ENCODE peak calls at places on chromosomes 2 and 18, in nine cellular contexts. Y is CD8-positive, alpha-beta T cell; L is spleen; H is fibroblast of lung; T is A549; R is IMR-90; S is foreskin keratinocyte; Z is HL-60; M is aorta. N is an unnamed sample.

GRCh38 chr18:48160622-48161021 is 230.2 kb upstream of the SMAD2 start:
- DNase-seq in Y (no peak), L (no peak), H (no peak), T (no peak), R (no peak), S (no peak), Z (no peak), M (peak), N (peak)

GRCh38 chr2:40279479-40279878 is 172.4 kb downstream of the SLC8A1 start:
- DNase-seq in Y (no peak), L (no peak), H (no peak), T (no peak), R (no peak), S (no peak), Z (no peak), M (no peak), N (no peak)

GRCh38 chr18:22550366-22550765 is 132.7 kb upstream of the CTAGE1 start:
- DNase-seq in Y (no peak), L (no peak), H (peak), T (no peak), R (peak), S (peak), Z (no peak), M (no peak), N (no peak)

GRCh38 chr18:37385846-37386435 is 179.7 kb downstream of the CELF4 start:
- DNase-seq in Y (no peak), L (no peak), H (peak), T (peak), R (peak), S (no peak), Z (no peak), M (no peak), N (no peak)

GRCh38 chr2:186347472-186347871 is 138.6 kb upstream of the ZC3H15 start:
- DNase-seq in Y (no peak), L (no peak), H (peak), T (no peak), R (peak), S (peak), Z (no peak), M (no peak), N (no peak)

GRCh38 chr2:61959381-61960293 is 54.2 kb downstream of the COMMD1 start:
- DNase-seq in Y (no peak), L (no peak), H (no peak), T (peak), R (no peak), S (peak), Z (no peak), M (no peak), N (no peak)

GRCh38 chr2:126885701-126886121 is 13.0 kb upstream of the TEX51 start:
- DNase-seq in Y (no peak), L (no peak), H (peak), T (no peak), R (peak), S (no peak), Z (no peak), M (no peak), N (peak)

GRCh38 chr18:53025247-53025646 is 685.2 kb downstream of the DCC start:
- DNase-seq in Y (no peak), L (no peak), H (no peak), T (peak), R (no peak), S (no peak), Z (no peak), M (no peak), N (no peak)

GRCh38 chr2:138766464-138766863 is 13.7 kb downstream of the NXPH2 start:
- DNase-seq in Y (no peak), L (no peak), H (no peak), T (no peak), R (no peak), S (no peak), Z (no peak), M (no peak), N (no peak)

GRCh38 chr2:176281267-176281666 is 12.0 kb downstream of the MTX2 start:
- DNase-seq in Y (no peak), L (no peak), H (peak), T (no peak), R (peak), S (peak), Z (no peak), M (no peak), N (no peak)

GRCh38 chr2:72988726-72989273 is 71.5 kb downstream of the EMX1 start:
- DNase-seq in Y (no peak), L (peak), H (no peak), T (no peak), R (no peak), S (no peak), Z (no peak), M (peak), N (peak)

GRCh38 chr2:75190271-75190990 is 8.9 kb downstream of the TACR1 start:
- DNase-seq in Y (no peak), L (no peak), H (no peak), T (no peak), R (no peak), S (peak), Z (no peak), M (no peak), N (no peak)

GRCh38 chr2:232900811-232901701 is 31.0 kb downstream of the SNORC start:
- DNase-seq in Y (no peak), L (no peak), H (no peak), T (no peak), R (no peak), S (no peak), Z (peak), M (peak), N (no peak)

GRCh38 chr2:98122524-98122923 is 35.6 kb downstream of the VWA3B start:
- DNase-seq in Y (no peak), L (no peak), H (no peak), T (no peak), R (no peak), S (no peak), Z (no peak), M (no peak), N (no peak)

DNA sequence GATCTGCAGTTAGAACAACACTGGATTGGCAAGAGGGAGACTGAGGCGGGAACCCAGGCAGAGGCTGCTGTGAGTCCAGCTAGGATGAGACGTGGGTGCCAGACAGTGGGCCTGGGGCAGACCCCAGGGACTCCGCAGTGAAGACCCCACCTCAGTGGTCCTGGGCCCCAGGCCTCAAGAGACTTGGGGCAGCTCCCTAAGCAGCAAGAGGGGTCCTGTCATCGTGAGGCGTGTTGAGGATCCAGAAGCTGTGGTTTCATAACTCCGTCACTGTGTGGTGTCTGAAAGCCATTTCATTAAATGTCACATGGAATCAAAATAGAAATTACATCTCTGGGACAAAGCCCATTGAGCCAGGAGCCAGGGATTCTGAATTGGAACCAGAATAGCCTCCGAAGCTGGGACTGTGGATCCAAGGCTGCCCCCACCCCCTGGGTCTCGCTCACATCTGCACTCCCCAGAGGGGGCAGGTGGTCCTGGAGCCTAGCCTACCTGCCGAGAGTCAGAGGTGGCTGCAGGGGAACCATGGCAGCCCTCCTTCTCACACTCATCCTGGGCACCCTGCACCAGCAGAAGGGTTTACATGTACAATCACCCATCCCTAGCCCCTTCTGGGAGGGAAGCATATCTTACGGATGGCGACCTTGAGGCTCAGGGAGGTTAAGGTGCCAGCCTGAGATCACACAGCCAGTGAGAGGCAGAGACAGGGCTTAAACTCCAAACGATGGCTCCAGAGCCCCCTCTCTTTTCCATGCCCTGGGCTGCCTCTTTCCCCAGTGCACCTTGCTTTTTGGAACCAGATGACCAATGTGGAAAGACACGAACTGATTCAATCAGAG is 23.2 kb downstream of the RRM2 start:
- DNase-seq in Y (no peak), L (peak), H (no peak), T (no peak), R (no peak), S (no peak), Z (no peak), M (no peak), N (no peak)
- H3K27ac ChIP-seq in Y (no peak), L (no peak), H (no peak), T (no peak), R (no peak), S (no peak), Z (no peak), M (no peak), N (no peak)

GRCh38 chr2:188360485-188361263 is 69.0 kb downstream of the GULP1 start:
- DNase-seq in Y (no peak), L (no peak), H (no peak), T (no peak), R (no peak), S (no peak), Z (no peak), M (no peak), N (no peak)

GRCh38 chr2:188367164-188367563 is 75.5 kb downstream of the GULP1 start:
- DNase-seq in Y (no peak), L (no peak), H (no peak), T (no peak), R (no peak), S (no peak), Z (no peak), M (no peak), N (no peak)

GRCh38 chr2:188365058-188365641 is 73.5 kb downstream of the GULP1 start:
- DNase-seq in Y (no peak), L (no peak), H (no peak), T (no peak), R (no peak), S (no peak), Z (no peak), M (no peak), N (no peak)

GRCh38 chr2:188369365-188369764 is 77.7 kb downstream of the GULP1 start:
- DNase-seq in Y (no peak), L (no peak), H (peak), T (peak), R (peak), S (peak), Z (peak), M (no peak), N (no peak)

GRCh38 chr2:188364033-188364432 is 72.4 kb downstream of the GULP1 start:
- DNase-seq in Y (no peak), L (no peak), H (no peak), T (no peak), R (no peak), S (no peak), Z (no peak), M (no peak), N (no peak)
- H3K27ac ChIP-seq in Y (no peak), L (no peak), H (no peak), T (no peak), R (no peak), S (no peak), Z (no peak), M (no peak), N (no peak)

GRCh38 chr2:223900066-223900465 is 45.1 kb downstream of the WDFY1 start:
- DNase-seq in Y (no peak), L (no peak), H (no peak), T (no peak), R (no peak), S (no peak), Z (no peak), M (no peak), N (no peak)

GRCh38 chr2:223894009-223894408 is 51.1 kb downstream of the WDFY1 start:
- DNase-seq in Y (no peak), L (no peak), H (no peak), T (no peak), R (no peak), S (no peak), Z (no peak), M (no peak), N (no peak)

GRCh38 chr2:223897669-223898314 is 47.3 kb downstream of the WDFY1 start:
- DNase-seq in Y (no peak), L (no peak), H (no peak), T (no peak), R (no peak), S (no peak), Z (no peak), M (no peak), N (no peak)

GRCh38 chr2:223894968-223895367 is 50.2 kb downstream of the WDFY1 start:
- DNase-seq in Y (no peak), L (no peak), H (no peak), T (no peak), R (no peak), S (no peak), Z (no peak), M (no peak), N (no peak)

GRCh38 chr2:223896751-223897320 is 48.3 kb downstream of the WDFY1 start:
- DNase-seq in Y (no peak), L (no peak), H (peak), T (no peak), R (peak), S (no peak), Z (no peak), M (no peak), N (no peak)
- H3K27ac ChIP-seq in Y (no peak), L (peak), H (no peak), T (no peak), R (no peak), S (peak), Z (no peak), M (no peak), N (no peak)

GRCh38 chr18:62186656-62187542 is at the start of the genes PIGN and RELCH:
- DNase-seq in Y (peak), L (peak), H (peak), T (peak), R (peak), S (peak), Z (peak), M (peak), N (peak)

GRCh38 chr18:62183578-62184195 is 3.2 kb downstream of the PIGN start:
- DNase-seq in Y (peak), L (no peak), H (peak), T (peak), R (peak), S (peak), Z (peak), M (no peak), N (no peak)

GRCh38 chr18:62179213-62179612 is 7.6 kb downstream of the PIGN start:
- DNase-seq in Y (no peak), L (no peak), H (no peak), T (no peak), R (no peak), S (no peak), Z (no peak), M (no peak), N (no peak)

GRCh38 chr18:62177271-62177670 is 9.6 kb downstream of the PIGN start:
- DNase-seq in Y (no peak), L (no peak), H (no peak), T (no peak), R (no peak), S (no peak), Z (no peak), M (no peak), N (no peak)

DNA sequence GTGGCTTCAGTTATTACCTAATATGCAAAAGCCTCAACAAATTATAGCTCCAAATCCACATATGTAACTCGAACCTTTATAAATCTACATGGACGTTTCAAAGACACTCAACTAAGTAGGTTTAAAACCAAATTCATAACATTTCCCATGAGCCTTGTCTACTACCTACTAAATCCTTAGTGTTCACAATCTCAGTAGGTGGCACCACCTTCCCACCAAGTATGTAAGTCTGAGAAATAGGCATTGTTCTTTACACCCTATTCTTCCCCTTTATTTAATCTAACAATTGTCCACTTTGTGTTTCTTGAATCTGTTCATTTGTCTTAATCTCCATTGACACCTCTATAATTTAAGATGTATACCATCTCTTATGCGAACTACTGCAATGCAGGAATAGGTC is 4.6 kb downstream of the PIGN start:
- DNase-seq in Y (no peak), L (no peak), H (no peak), T (no peak), R (no peak), S (no peak), Z (no peak), M (no peak), N (no peak)
- H3K27ac ChIP-seq in Y (no peak), L (no peak), H (no peak), T (no peak), R (no peak), S (no peak), Z (no peak), M (no peak), N (no peak)

GRCh38 chr18:49613741-49614151 is 51.9 kb downstream of the LIPG start:
- DNase-seq in Y (no peak), L (no peak), H (peak), T (no peak), R (no peak), S (peak), Z (no peak), M (no peak), N (no peak)
- H3K27ac ChIP-seq in Y (no peak), L (no peak), H (no peak), T (no peak), R (no peak), S (peak), Z (no peak), M (no peak), N (no peak)

N was measured in tibial artery.